ENCODE peak calls at places on chromosome 13, in nine cellular contexts. One of them, this sample, is unnamed.
A peak's percentile ranks its signal among the peaks of the same experiment; 100 is the strongest.

GRCh38 chr13:85970727-85971126 is 171.5 kb upstream of the SLITRK6 start:
- DNase-seq in AG10803: no peak
- DNase-seq in psoas muscle: no peak
- DNase-seq in heart right ventricle: no peak
- DNase-seq in kidney epithelial cell: no peak
- DNase-seq in neural progenitor cell: no peak
- DNase-seq in iPS DF 6.9: no peak
- DNase-seq in fibroblast of pulmonary artery: peak; percentile 48
- DNase-seq in AG04449: no peak
- DNase-seq in this sample: peak; percentile 2

GRCh38 chr13:54758795-54759194 is 1730.2 kb downstream of the OLFM4 start:
- DNase-seq in AG10803: no peak
- DNase-seq in neural progenitor cell: no peak
- DNase-seq in AG04449: no peak
- DNase-seq in iPS DF 6.9: no peak
- DNase-seq in fibroblast of pulmonary artery: no peak
- DNase-seq in psoas muscle: no peak
- DNase-seq in heart right ventricle: no peak
- DNase-seq in kidney epithelial cell: no peak
- DNase-seq in this sample: no peak

GRCh38 chr13:94842901-94843300 is 130.6 kb upstream of the SOX21 start:
- DNase-seq in psoas muscle: no peak
- DNase-seq in kidney epithelial cell: no peak
- DNase-seq in neural progenitor cell: no peak
- DNase-seq in AG04449: no peak
- DNase-seq in iPS DF 6.9: no peak
- DNase-seq in fibroblast of pulmonary artery: no peak
- DNase-seq in heart right ventricle: no peak
- DNase-seq in AG10803: no peak
- DNase-seq in this sample: no peak

GRCh38 chr13:70253834-70254233 is 145.6 kb upstream of the KLHL1 start:
- DNase-seq in psoas muscle: no peak
- DNase-seq in iPS DF 6.9: no peak
- DNase-seq in fibroblast of pulmonary artery: peak; percentile 4
- DNase-seq in heart right ventricle: no peak
- DNase-seq in neural progenitor cell: no peak
- DNase-seq in kidney epithelial cell: no peak
- DNase-seq in AG04449: no peak
- DNase-seq in AG10803: no peak
- DNase-seq in this sample: no peak

GRCh38 chr13:35768551-35768950 is 292.1 kb upstream of the MAB21L1 start:
- DNase-seq in neural progenitor cell: no peak
- DNase-seq in heart right ventricle: no peak
- DNase-seq in kidney epithelial cell: no peak
- DNase-seq in iPS DF 6.9: no peak
- DNase-seq in psoas muscle: no peak
- DNase-seq in fibroblast of pulmonary artery: peak; percentile 13
- DNase-seq in AG10803: peak; percentile 97
- DNase-seq in AG04449: peak; percentile 91
- DNase-seq in this sample: peak; percentile 67

GRCh38 chr13:99972190-99972731 is 694 bp upstream of the ZIC5 start:
- DNase-seq in iPS DF 6.9: no peak
- DNase-seq in psoas muscle: no peak
- DNase-seq in neural progenitor cell: peak; percentile 82
- DNase-seq in AG10803: no peak
- DNase-seq in fibroblast of pulmonary artery: no peak
- DNase-seq in AG04449: no peak
- DNase-seq in heart right ventricle: no peak
- DNase-seq in kidney epithelial cell: no peak
- DNase-seq in this sample: no peak

GRCh38 chr13:55652657-55653056 is 1488.1 kb upstream of the PRR20A start:
- DNase-seq in psoas muscle: no peak
- DNase-seq in AG10803: no peak
- DNase-seq in kidney epithelial cell: no peak
- DNase-seq in fibroblast of pulmonary artery: no peak
- DNase-seq in AG04449: no peak
- DNase-seq in iPS DF 6.9: no peak
- DNase-seq in neural progenitor cell: peak; percentile 36
- DNase-seq in heart right ventricle: no peak
- DNase-seq in this sample: no peak

GRCh38 chr13:65378943-65379519 is 1851.1 kb downstream of the PCDH9 start:
- DNase-seq in fibroblast of pulmonary artery: peak; percentile 35
- DNase-seq in neural progenitor cell: peak; percentile 3
- DNase-seq in heart right ventricle: no peak
- DNase-seq in iPS DF 6.9: no peak
- DNase-seq in kidney epithelial cell: no peak
- DNase-seq in AG10803: peak; percentile 1
- DNase-seq in AG04449: no peak
- DNase-seq in psoas muscle: no peak
- DNase-seq in this sample: peak; percentile 5

GRCh38 chr13:91459485-91459884 is 61.1 kb downstream of the GPC5 start:
- DNase-seq in kidney epithelial cell: no peak
- DNase-seq in iPS DF 6.9: no peak
- DNase-seq in AG04449: no peak
- DNase-seq in AG10803: no peak
- DNase-seq in neural progenitor cell: no peak
- DNase-seq in heart right ventricle: no peak
- DNase-seq in fibroblast of pulmonary artery: no peak
- DNase-seq in psoas muscle: no peak
- DNase-seq in this sample: no peak

GRCh38 chr13:23549724-23550123 is 20.5 kb upstream of the TNFRSF19 start:
- DNase-seq in psoas muscle: no peak
- DNase-seq in AG10803: no peak
- DNase-seq in iPS DF 6.9: no peak
- DNase-seq in kidney epithelial cell: no peak
- DNase-seq in AG04449: no peak
- DNase-seq in fibroblast of pulmonary artery: no peak
- DNase-seq in heart right ventricle: no peak
- DNase-seq in neural progenitor cell: no peak
- DNase-seq in this sample: no peak

GRCh38 chr13:23550164-23550563 is 20.0 kb upstream of the TNFRSF19 start:
- DNase-seq in heart right ventricle: no peak
- DNase-seq in neural progenitor cell: no peak
- DNase-seq in AG10803: no peak
- DNase-seq in AG04449: no peak
- DNase-seq in psoas muscle: no peak
- DNase-seq in fibroblast of pulmonary artery: no peak
- DNase-seq in iPS DF 6.9: no peak
- DNase-seq in kidney epithelial cell: no peak
- DNase-seq in this sample: no peak

GRCh38 chr13:23551213-23552008 is 18.8 kb upstream of the TNFRSF19 start:
- DNase-seq in AG10803: no peak
- DNase-seq in fibroblast of pulmonary artery: no peak
- DNase-seq in heart right ventricle: no peak
- DNase-seq in neural progenitor cell: peak; percentile 38
- DNase-seq in AG04449: no peak
- DNase-seq in psoas muscle: no peak
- DNase-seq in kidney epithelial cell: no peak
- DNase-seq in iPS DF 6.9: no peak
- DNase-seq in this sample: no peak

GRCh38 chr13:23544668-23545067 is 25.5 kb upstream of the TNFRSF19 start:
- DNase-seq in iPS DF 6.9: no peak
- DNase-seq in heart right ventricle: no peak
- DNase-seq in AG04449: no peak
- DNase-seq in psoas muscle: no peak
- DNase-seq in fibroblast of pulmonary artery: no peak
- DNase-seq in kidney epithelial cell: no peak
- DNase-seq in neural progenitor cell: no peak
- DNase-seq in AG10803: no peak
- DNase-seq in this sample: no peak

DNA sequence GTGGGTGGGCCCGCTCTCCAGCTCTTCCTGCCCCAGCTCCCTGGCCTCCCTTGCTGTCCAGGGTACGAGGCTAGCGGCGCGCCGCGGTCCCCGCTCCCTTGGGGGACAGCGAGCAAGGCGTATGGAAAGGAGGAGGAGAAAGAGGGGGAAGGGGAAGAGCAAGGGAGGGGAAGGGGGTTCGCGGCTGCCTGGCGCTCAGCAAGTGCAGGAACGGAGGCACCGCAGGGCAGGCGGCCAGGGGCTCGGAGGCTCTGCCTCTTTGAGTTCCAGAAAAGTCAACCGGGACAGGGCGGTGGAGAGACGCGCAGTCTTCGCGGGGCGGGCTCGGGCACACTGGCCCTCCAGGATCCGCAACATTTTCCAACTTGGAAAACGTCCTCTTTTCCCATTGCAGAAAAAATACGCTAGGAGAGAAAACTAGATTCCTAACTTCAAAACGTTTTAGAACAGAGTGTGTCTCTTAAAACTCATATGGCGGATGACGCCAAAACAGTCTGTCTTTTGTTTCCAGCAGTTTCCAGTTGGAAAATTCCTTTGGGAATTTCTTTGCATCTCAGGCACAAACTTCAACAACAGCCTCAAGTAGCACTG is 23.1 kb upstream of the TNFRSF19 start:
- DNase-seq in iPS DF 6.9: no peak
- DNase-seq in AG04449: no peak
- DNase-seq in neural progenitor cell: peak; percentile 40
- DNase-seq in heart right ventricle: peak; percentile 53
- DNase-seq in psoas muscle: peak; percentile 53
- DNase-seq in fibroblast of pulmonary artery: peak; percentile 47
- DNase-seq in kidney epithelial cell: no peak
- DNase-seq in AG10803: peak; percentile 40
- DNase-seq in this sample: peak; percentile 43
- H3K4me3 ChIP-seq in iPS DF 6.9: peak overlapping the region; percentile 21
- H3K4me3 ChIP-seq in AG04449: peak overlapping the region; percentile 61
- H3K4me3 ChIP-seq in neural progenitor cell: peak overlapping the region; percentile 26
- H3K4me3 ChIP-seq in heart right ventricle: peak overlapping the region; percentile 58
- H3K4me3 ChIP-seq in psoas muscle: peak overlapping the region; percentile 69
- H3K4me3 ChIP-seq in fibroblast of pulmonary artery: peak overlapping the region; percentile 51
- H3K4me3 ChIP-seq in kidney epithelial cell: peak overlapping the region; percentile 48
- H3K4me3 ChIP-seq in AG10803: peak overlapping the region; percentile 65
- H3K4me3 ChIP-seq in this sample: peak overlapping the region; percentile 49

GRCh38 chr13:51587372-51587771 is 3.1 kb downstream of the WDFY2 start:
- DNase-seq in iPS DF 6.9: no peak
- DNase-seq in heart right ventricle: no peak
- DNase-seq in kidney epithelial cell: no peak
- DNase-seq in neural progenitor cell: no peak
- DNase-seq in psoas muscle: no peak
- DNase-seq in AG04449: no peak
- DNase-seq in fibroblast of pulmonary artery: no peak
- DNase-seq in AG10803: no peak
- DNase-seq in this sample: no peak

GRCh38 chr13:51585234-51585672 is 991 bp downstream of the WDFY2 start:
- DNase-seq in neural progenitor cell: no peak
- DNase-seq in fibroblast of pulmonary artery: peak; percentile 35
- DNase-seq in AG04449: no peak
- DNase-seq in heart right ventricle: no peak
- DNase-seq in iPS DF 6.9: no peak
- DNase-seq in kidney epithelial cell: no peak
- DNase-seq in AG10803: peak; percentile 24
- DNase-seq in psoas muscle: no peak
- DNase-seq in this sample: peak; percentile 28

GRCh38 chr13:51583875-51584730 is at the start of gene WDFY2:
- DNase-seq in psoas muscle: peak; percentile 99
- DNase-seq in AG10803: peak; percentile 100
- DNase-seq in iPS DF 6.9: peak; percentile 99
- DNase-seq in fibroblast of pulmonary artery: peak; percentile 100
- DNase-seq in kidney epithelial cell: peak; percentile 98
- DNase-seq in heart right ventricle: peak; percentile 100
- DNase-seq in neural progenitor cell: peak; percentile 100
- DNase-seq in AG04449: peak; percentile 98
- DNase-seq in this sample: peak; percentile 100

GRCh38 chr13:51584731-51585191 is 499 bp downstream of the WDFY2 start:
- DNase-seq in fibroblast of pulmonary artery: peak; percentile 51
- DNase-seq in heart right ventricle: peak; percentile 46
- DNase-seq in kidney epithelial cell: no peak
- DNase-seq in iPS DF 6.9: peak; percentile 41
- DNase-seq in neural progenitor cell: peak; percentile 84
- DNase-seq in AG10803: peak; percentile 31
- DNase-seq in psoas muscle: peak; percentile 55
- DNase-seq in AG04449: no peak
- DNase-seq in this sample: peak; percentile 40

GRCh38 chr13:51585696-51586095 is 1.4 kb downstream of the WDFY2 start:
- DNase-seq in psoas muscle: no peak
- DNase-seq in neural progenitor cell: no peak
- DNase-seq in fibroblast of pulmonary artery: peak; percentile 39
- DNase-seq in AG04449: no peak
- DNase-seq in heart right ventricle: no peak
- DNase-seq in kidney epithelial cell: no peak
- DNase-seq in iPS DF 6.9: no peak
- DNase-seq in AG10803: peak; percentile 52
- DNase-seq in this sample: peak; percentile 80
- H3K4me3 ChIP-seq in psoas muscle: peak overlapping the region; percentile 83
- H3K4me3 ChIP-seq in neural progenitor cell: peak overlapping the region; percentile 87
- H3K4me3 ChIP-seq in fibroblast of pulmonary artery: peak overlapping the region; percentile 87
- H3K4me3 ChIP-seq in AG04449: peak overlapping the region; percentile 92
- H3K4me3 ChIP-seq in heart right ventricle: peak overlapping the region; percentile 94
- H3K4me3 ChIP-seq in kidney epithelial cell: peak overlapping the region; percentile 96
- H3K4me3 ChIP-seq in iPS DF 6.9: peak overlapping the region; percentile 20
- H3K4me3 ChIP-seq in AG10803: peak overlapping the region; percentile 90
- H3K4me3 ChIP-seq in this sample: peak overlapping the region; percentile 96

GRCh38 chr13:25044071-25044470 is 51.9 kb upstream of the PABPC3 start:
- DNase-seq in neural progenitor cell: no peak
- DNase-seq in psoas muscle: no peak
- DNase-seq in AG04449: no peak
- DNase-seq in iPS DF 6.9: no peak
- DNase-seq in heart right ventricle: no peak
- DNase-seq in kidney epithelial cell: no peak
- DNase-seq in AG10803: no peak
- DNase-seq in fibroblast of pulmonary artery: no peak
- DNase-seq in this sample: no peak

GRCh38 chr13:25042141-25042540 is 53.8 kb upstream of the PABPC3 start:
- DNase-seq in neural progenitor cell: no peak
- DNase-seq in psoas muscle: no peak
- DNase-seq in AG10803: no peak
- DNase-seq in heart right ventricle: no peak
- DNase-seq in fibroblast of pulmonary artery: no peak
- DNase-seq in AG04449: no peak
- DNase-seq in kidney epithelial cell: no peak
- DNase-seq in iPS DF 6.9: no peak
- DNase-seq in this sample: no peak

GRCh38 chr13:25051065-25051464 is 44.9 kb upstream of the PABPC3 start:
- DNase-seq in kidney epithelial cell: no peak
- DNase-seq in iPS DF 6.9: no peak
- DNase-seq in fibroblast of pulmonary artery: no peak
- DNase-seq in AG04449: no peak
- DNase-seq in AG10803: no peak
- DNase-seq in neural progenitor cell: no peak
- DNase-seq in psoas muscle: no peak
- DNase-seq in heart right ventricle: no peak
- DNase-seq in this sample: no peak

GRCh38 chr13:25046985-25047660 is 48.8 kb upstream of the PABPC3 start:
- DNase-seq in fibroblast of pulmonary artery: peak; percentile 8
- DNase-seq in neural progenitor cell: peak; percentile 83
- DNase-seq in AG04449: no peak
- DNase-seq in iPS DF 6.9: no peak
- DNase-seq in AG10803: peak; percentile 12
- DNase-seq in psoas muscle: no peak
- DNase-seq in kidney epithelial cell: no peak
- DNase-seq in heart right ventricle: no peak
- DNase-seq in this sample: peak; percentile 17

GRCh38 chr13:25046274-25046984 is 49.5 kb upstream of the PABPC3 start:
- DNase-seq in heart right ventricle: no peak
- DNase-seq in AG04449: no peak
- DNase-seq in neural progenitor cell: peak; percentile 72
- DNase-seq in AG10803: no peak
- DNase-seq in psoas muscle: no peak
- DNase-seq in kidney epithelial cell: no peak
- DNase-seq in fibroblast of pulmonary artery: no peak
- DNase-seq in iPS DF 6.9: no peak
- DNase-seq in this sample: no peak
- H3K4me3 ChIP-seq in heart right ventricle: peak overlapping the region; percentile 43
- H3K4me3 ChIP-seq in AG04449: no peak overlapping the region
- H3K4me3 ChIP-seq in neural progenitor cell: peak overlapping the region; percentile 59
- H3K4me3 ChIP-seq in AG10803: peak overlapping the region; percentile 48
- H3K4me3 ChIP-seq in psoas muscle: no peak overlapping the region
- H3K4me3 ChIP-seq in kidney epithelial cell: peak overlapping the region; percentile 46
- H3K4me3 ChIP-seq in fibroblast of pulmonary artery: peak overlapping the region; percentile 45
- H3K4me3 ChIP-seq in iPS DF 6.9: peak overlapping the region; percentile 47
- H3K4me3 ChIP-seq in this sample: peak overlapping the region; percentile 21

GRCh38 chr13:112859128-112859816 is 109.7 kb upstream of the MCF2L start:
- DNase-seq in fibroblast of pulmonary artery: no peak
- DNase-seq in psoas muscle: no peak
- DNase-seq in kidney epithelial cell: no peak
- DNase-seq in heart right ventricle: no peak
- DNase-seq in AG04449: no peak
- DNase-seq in neural progenitor cell: no peak
- DNase-seq in iPS DF 6.9: no peak
- DNase-seq in AG10803: no peak
- DNase-seq in this sample: no peak
- H3K4me3 ChIP-seq in fibroblast of pulmonary artery: no peak overlapping the region
- H3K4me3 ChIP-seq in psoas muscle: no peak overlapping the region
- H3K4me3 ChIP-seq in kidney epithelial cell: no peak overlapping the region
- H3K4me3 ChIP-seq in heart right ventricle: no peak overlapping the region
- H3K4me3 ChIP-seq in AG04449: no peak overlapping the region
- H3K4me3 ChIP-seq in neural progenitor cell: no peak overlapping the region
- H3K4me3 ChIP-seq in iPS DF 6.9: no peak overlapping the region
- H3K4me3 ChIP-seq in AG10803: no peak overlapping the region
- H3K4me3 ChIP-seq in this sample: no peak overlapping the region